ENCODE peak calls at places on chromosomes 5 and 9, in four cellular contexts. One of them, this sample, is unnamed.
A peak's percentile ranks its signal among the peaks of the same experiment; 100 is the strongest.

GRCh38 chr5:15707631-15708030 is 207.7 kb downstream of the FBXL7 start:
- ATAC-seq in gastroesophageal sphincter: no peak
- ATAC-seq in activated T-helper 17 cell treated with anti-CD3 and anti-CD28 coated beads, Interleukin-2, amount 50 U/mL, for 72 hours: no peak
- ATAC-seq in CD8-positive, alpha-beta T cell: no peak
- ATAC-seq in this sample: no peak

GRCh38 chr5:61623401-61624069 is 291.5 kb downstream of the ZSWIM6 start:
- ATAC-seq in gastroesophageal sphincter: no peak
- ATAC-seq in activated T-helper 17 cell treated with anti-CD3 and anti-CD28 coated beads, Interleukin-2, amount 50 U/mL, for 72 hours: no peak
- ATAC-seq in CD8-positive, alpha-beta T cell: no peak
- ATAC-seq in this sample: no peak

GRCh38 chr9:4555251-4555650 is 65.0 kb downstream of the SLC1A1 start:
- ATAC-seq in gastroesophageal sphincter: no peak
- ATAC-seq in activated T-helper 17 cell treated with anti-CD3 and anti-CD28 coated beads, Interleukin-2, amount 50 U/mL, for 72 hours: no peak
- ATAC-seq in CD8-positive, alpha-beta T cell: peak; percentile 63
- ATAC-seq in this sample: no peak

GRCh38 chr5:176875783-176876505 is 23.2 kb downstream of the HK3 start:
- ATAC-seq in gastroesophageal sphincter: no peak
- ATAC-seq in activated T-helper 17 cell treated with anti-CD3 and anti-CD28 coated beads, Interleukin-2, amount 50 U/mL, for 72 hours: no peak
- ATAC-seq in CD8-positive, alpha-beta T cell: no peak
- ATAC-seq in this sample: no peak

GRCh38 chr5:147610798-147611197 is 100.9 kb upstream of the DPYSL3 start:
- ATAC-seq in gastroesophageal sphincter: no peak
- ATAC-seq in activated T-helper 17 cell treated with anti-CD3 and anti-CD28 coated beads, Interleukin-2, amount 50 U/mL, for 72 hours: no peak
- ATAC-seq in CD8-positive, alpha-beta T cell: no peak
- ATAC-seq in this sample: no peak

GRCh38 chr9:5085993-5086392 is 99.4 kb downstream of the INSL6 start:
- ATAC-seq in gastroesophageal sphincter: no peak
- ATAC-seq in activated T-helper 17 cell treated with anti-CD3 and anti-CD28 coated beads, Interleukin-2, amount 50 U/mL, for 72 hours: no peak
- ATAC-seq in CD8-positive, alpha-beta T cell: no peak
- ATAC-seq in this sample: no peak

GRCh38 chr5:87770016-87770415 is 357.3 kb upstream of the CCNH start:
- ATAC-seq in gastroesophageal sphincter: no peak
- ATAC-seq in activated T-helper 17 cell treated with anti-CD3 and anti-CD28 coated beads, Interleukin-2, amount 50 U/mL, for 72 hours: no peak
- ATAC-seq in CD8-positive, alpha-beta T cell: no peak
- ATAC-seq in this sample: no peak

GRCh38 chr5:191036-191948 is at the start of gene LRRC14B:
- ATAC-seq in gastroesophageal sphincter: peak; percentile 55
- ATAC-seq in activated T-helper 17 cell treated with anti-CD3 and anti-CD28 coated beads, Interleukin-2, amount 50 U/mL, for 72 hours: no peak
- ATAC-seq in CD8-positive, alpha-beta T cell: peak; percentile 19
- ATAC-seq in this sample: peak; percentile 13

GRCh38 chr5:57063773-57064172 is 110.1 kb upstream of the GPBP1 start:
- ATAC-seq in gastroesophageal sphincter: no peak
- ATAC-seq in activated T-helper 17 cell treated with anti-CD3 and anti-CD28 coated beads, Interleukin-2, amount 50 U/mL, for 72 hours: no peak
- ATAC-seq in CD8-positive, alpha-beta T cell: no peak
- ATAC-seq in this sample: no peak

GRCh38 chr9:89991204-89991790 is 386.5 kb downstream of the GADD45G start:
- ATAC-seq in gastroesophageal sphincter: no peak
- ATAC-seq in activated T-helper 17 cell treated with anti-CD3 and anti-CD28 coated beads, Interleukin-2, amount 50 U/mL, for 72 hours: no peak
- ATAC-seq in CD8-positive, alpha-beta T cell: no peak
- ATAC-seq in this sample: no peak

GRCh38 chr9:34451545-34451944 is 6.8 kb downstream of the FAM219A start:
- ATAC-seq in gastroesophageal sphincter: no peak
- ATAC-seq in activated T-helper 17 cell treated with anti-CD3 and anti-CD28 coated beads, Interleukin-2, amount 50 U/mL, for 72 hours: peak; percentile 92
- ATAC-seq in CD8-positive, alpha-beta T cell: no peak
- ATAC-seq in this sample: peak; percentile 90

This sample was measured in stimulated activated memory B cell treated with anti-CD40 and anti-IgM and Interleukin-4, amounts not matched to agents 10 μg/mL and 1 μg/mL and 100 μg/mL, for 72 hours.